ENCODE peak calls at places on chromosomes 1 and 21, in four cellular contexts. T, O, U and V are unnamed samples.

GRCh38 chr1:155940531-155940992 is 876 bp upstream of the RXFP4 start:
- DNase-seq in T (no peak), O (no peak), U (peak; percentile 63), V (peak; percentile 60)

GRCh38 chr1:17731460-17731859 is 23.7 kb upstream of the ACTL8 start:
- DNase-seq in T (no peak), O (no peak), U (peak; percentile 22), V (no peak)

GRCh38 chr21:26806734-26807372 is 38.4 kb downstream of the ADAMTS1 start:
- DNase-seq in T (no peak), O (no peak), U (no peak), V (no peak)

GRCh38 chr1:154878371-154879355 is 8.6 kb upstream of the KCNN3 start:
- DNase-seq in T (peak; percentile 30), O (peak; percentile 71), U (peak; percentile 80), V (peak; percentile 79)

GRCh38 chr1:27070390-27071048 is 57.9 kb upstream of the TENT5B start:
- DNase-seq in T (no peak), O (peak; percentile 40), U (no peak), V (peak; percentile 65)

GRCh38 chr1:154485905-154486304 is 16.1 kb upstream of the TDRD10 start:
- DNase-seq in T (no peak), O (no peak), U (no peak), V (no peak)

GRCh38 chr1:169594391-169594790 is 8.1 kb upstream of the F5 start:
- DNase-seq in T (no peak), O (no peak), U (no peak), V (no peak)

GRCh38 chr1:156476501-156477298 is 23.9 kb downstream of the MEF2D start:
- DNase-seq in T (peak; percentile 56), O (no peak), U (no peak), V (no peak)

GRCh38 chr1:147177611-147178370 is 5.5 kb upstream of the PRKAB2 start:
- DNase-seq in T (no peak), O (no peak), U (no peak), V (peak; percentile 5)

GRCh38 chr21:39658066-39658465 is 45.3 kb downstream of the B3GALT5 start:
- DNase-seq in T (no peak), O (no peak), U (no peak), V (no peak)

GRCh38 chr1:19124273-19124672 is 85.8 kb downstream of the UBR4 start:
- DNase-seq in T (no peak), O (no peak), U (no peak), V (no peak)

GRCh38 chr1:234322979-234323378 is 50.3 kb upstream of the COA6 start:
- DNase-seq in T (no peak), O (no peak), U (peak; percentile 37), V (peak; percentile 11)

GRCh38 chr1:8473121-8473891 is 155.4 kb downstream of the SLC45A1 start:
- DNase-seq in T (no peak), O (no peak), U (no peak), V (no peak)

GRCh38 chr1:93257889-93258288 is 77.4 kb downstream of the CCDC18 start:
- DNase-seq in T (no peak), O (no peak), U (no peak), V (no peak)

GRCh38 chr1:205062895-205063294 is 19.9 kb downstream of the CNTN2 start:
- DNase-seq in T (no peak), O (no peak), U (no peak), V (no peak)

GRCh38 chr1:196180847-196181593 is 427.2 kb downstream of the KCNT2 start:
- DNase-seq in T (peak; percentile 69), O (no peak), U (no peak), V (no peak)

GRCh38 chr1:177780096-177780700 is 189.7 kb downstream of the SEC16B start:
- DNase-seq in T (peak; percentile 7), O (no peak), U (no peak), V (no peak)

GRCh38 chr21:33458861-33459260 is 20.9 kb downstream of the TMEM50B start:
- DNase-seq in T (no peak), O (no peak), U (no peak), V (no peak)

GRCh38 chr1:107175102-107175501 is 34.3 kb downstream of the NTNG1 start:
- DNase-seq in T (no peak), O (no peak), U (no peak), V (no peak)

GRCh38 chr21:44866780-44867179 is 6.7 kb downstream of the PTTG1IP start:
- DNase-seq in T (no peak), O (no peak), U (no peak), V (no peak)

GRCh38 chr1:4060850-4061249 is 160.8 kb upstream of the C1orf174 start:
- DNase-seq in T (no peak), O (no peak), U (no peak), V (no peak)

GRCh38 chr1:81799939-81800740 is 594 bp upstream of the ADGRL2 start:
- DNase-seq in T (peak; percentile 24), O (peak; percentile 33), U (peak; percentile 23), V (peak; percentile 74)

GRCh38 chr1:154803203-154803920 is 66.7 kb downstream of the KCNN3 start:
- DNase-seq in T (no peak), O (no peak), U (no peak), V (no peak)

GRCh38 chr1:230047114-230047865 is 19.7 kb upstream of the GALNT2 start:
- DNase-seq in T (no peak), O (no peak), U (no peak), V (no peak)

GRCh38 chr1:201552941-201553341 is 14.0 kb downstream of the NAV1 start:
- DNase-seq in T (no peak), O (no peak), U (no peak), V (no peak)

GRCh38 chr21:44087426-44088400 is 19.5 kb upstream of the PWP2 start:
- DNase-seq in T (no peak), O (no peak), U (no peak), V (no peak)

GRCh38 chr1:8378202-8378601 is 60.3 kb downstream of the SLC45A1 start:
- DNase-seq in T (peak; percentile 44), O (no peak), U (no peak), V (no peak)

GRCh38 chr1:18160290-18160942 is 52.8 kb downstream of the IGSF21 start:
- DNase-seq in T (no peak), O (peak; percentile 66), U (peak; percentile 59), V (peak; percentile 2)

GRCh38 chr1:229885568-229886495 is 181.2 kb upstream of the GALNT2 start:
- DNase-seq in T (no peak), O (no peak), U (no peak), V (no peak)

GRCh38 chr1:235486321-235486720 is 17.9 kb downstream of the B3GALNT2 start:
- DNase-seq in T (no peak), O (no peak), U (no peak), V (no peak)

GRCh38 chr1:204742676-204743075 is 57.1 kb upstream of the LRRN2 start:
- DNase-seq in T (no peak), O (no peak), U (no peak), V (peak; percentile 70)

GRCh38 chr1:7405844-7406500 is 365.1 kb upstream of the VAMP3 start:
- DNase-seq in T (no peak), O (peak; percentile 7), U (no peak), V (no peak)

GRCh38 chr21:44375686-44376320 is 22.4 kb downstream of the TRPM2 start:
- DNase-seq in T (no peak), O (no peak), U (no peak), V (no peak)

GRCh38 chr21:27693376-27693775 is 726.5 kb upstream of the ADAMTS5 start:
- DNase-seq in T (no peak), O (no peak), U (no peak), V (no peak)

GRCh38 chr1:39575191-39576015 is 1.2 kb downstream of the PABPC4 start:
- DNase-seq in T (no peak), O (peak; percentile 48), U (peak; percentile 58), V (peak; percentile 55)

GRCh38 chr1:1782399-1783221 is 4.3 kb upstream of the NADK start:
- DNase-seq in T (no peak), O (peak; percentile 77), U (peak; percentile 86), V (peak; percentile 76)

GRCh38 chr1:53616927-53617326 is 122.0 kb downstream of the GLIS1 start:
- DNase-seq in T (no peak), O (no peak), U (no peak), V (no peak)
- TF ChIP-seq CTCF in T (peak; percentile 35), O (no peak), U (no peak), V (no peak)

DNA sequence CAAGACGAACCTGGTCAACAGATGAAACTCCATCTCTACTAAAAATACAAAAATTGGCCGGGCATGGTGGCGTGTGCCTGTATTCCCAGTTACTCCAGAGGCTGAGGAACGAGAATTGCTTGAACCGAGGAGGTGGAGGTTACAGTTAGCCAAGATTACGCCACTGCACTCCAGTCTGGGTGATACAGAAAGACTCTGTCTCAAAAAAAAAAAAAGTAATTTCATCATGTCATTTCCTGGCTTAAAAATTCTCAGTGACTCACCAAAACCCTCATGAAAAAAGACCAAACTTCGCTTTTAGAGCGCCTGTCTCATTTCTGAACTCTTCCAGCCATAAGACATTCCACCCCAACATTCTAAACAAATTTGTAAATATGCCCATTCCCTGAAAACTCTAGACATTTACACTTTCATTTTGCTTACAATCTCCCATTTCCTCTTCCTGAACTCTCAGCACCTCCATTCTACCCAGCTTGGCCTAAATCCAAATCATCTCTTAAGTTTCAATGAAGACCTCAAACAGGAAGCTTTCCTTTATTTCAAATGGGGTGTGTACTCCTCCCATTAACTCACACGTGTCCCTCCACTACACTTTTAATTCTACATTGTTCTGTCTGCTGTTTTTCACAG is 50.5 kb upstream of the PRRC2C start:
- DNase-seq in T (peak; percentile 63), O (peak; percentile 33), U (no peak), V (no peak)
- H3K4me3 ChIP-seq in T (peak overlapping the region; percentile 27), O (no peak overlapping the region), U (no peak overlapping the region), V (no peak overlapping the region)

DNA sequence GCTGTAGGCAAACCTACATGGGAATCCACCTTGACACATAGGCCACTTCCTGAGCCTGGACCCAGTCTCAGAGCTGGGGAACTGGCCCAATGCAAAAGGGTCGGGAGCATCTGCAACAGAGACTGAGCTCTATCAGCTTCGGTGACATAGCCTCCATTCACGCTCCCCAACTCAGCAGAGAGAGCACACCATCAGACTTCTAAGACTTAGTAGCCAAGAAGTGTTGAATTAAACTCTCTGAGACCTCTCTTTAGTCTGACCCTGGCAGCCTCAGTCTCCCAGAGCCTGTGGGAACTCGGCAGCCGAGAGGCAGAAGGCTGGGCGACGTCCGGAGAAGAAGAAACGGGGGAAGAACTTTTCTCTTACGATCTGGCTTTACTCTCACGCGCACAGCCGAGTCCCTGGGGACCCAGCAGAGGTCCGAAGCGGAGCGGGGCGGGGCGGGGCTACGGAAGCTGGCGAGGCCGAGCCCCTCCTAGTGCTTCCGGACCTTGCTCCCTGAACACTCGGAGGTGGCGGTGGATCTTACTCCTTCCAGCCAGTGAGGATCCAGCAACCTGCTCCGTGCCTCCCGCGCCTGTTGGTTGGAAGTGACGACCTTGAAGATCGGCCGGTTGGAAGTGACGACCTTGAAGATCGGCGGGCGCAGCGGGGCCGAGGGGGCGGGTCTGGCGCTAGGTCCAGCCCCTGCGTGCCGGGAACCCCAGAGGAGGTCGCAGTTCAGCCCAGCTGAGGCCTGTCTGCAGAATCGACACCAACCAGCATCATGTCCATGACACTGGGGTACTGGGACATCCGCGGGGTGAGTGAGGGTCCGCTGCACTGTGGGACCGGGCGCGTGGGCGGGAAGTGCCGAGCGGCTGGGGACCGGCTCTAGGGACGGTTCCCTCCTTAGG is at the start of gene GSTM4:
- DNase-seq in T (no peak), O (peak; percentile 72), U (peak; percentile 93), V (peak; percentile 93)
- TF ChIP-seq CTCF in T (no peak), O (no peak), U (no peak), V (peak; percentile 7)

DNA sequence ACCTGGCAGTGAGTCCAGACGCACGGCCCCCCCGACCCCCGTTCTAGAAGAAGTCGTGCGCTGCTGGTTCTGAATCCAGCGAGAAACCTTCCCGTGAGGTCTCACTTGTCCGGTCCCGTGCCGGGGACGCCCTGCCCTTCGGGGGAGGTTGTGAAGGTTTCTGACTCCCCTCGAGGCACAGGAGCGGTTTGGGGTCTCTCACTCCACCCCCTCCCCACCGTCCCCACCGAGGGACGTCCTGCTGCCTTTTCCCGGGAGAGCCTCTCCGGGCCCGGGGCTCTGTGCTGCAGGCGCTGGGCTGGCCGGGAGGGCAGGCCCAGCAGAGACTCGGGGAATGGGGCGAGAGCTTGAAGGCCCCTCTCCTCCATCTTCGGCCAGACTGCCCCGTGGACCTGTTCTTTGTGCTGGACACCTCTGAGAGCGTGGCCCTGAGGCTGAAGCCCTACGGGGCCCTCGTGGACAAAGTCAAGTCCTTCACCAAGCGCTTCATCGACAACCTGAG is 737 bp downstream of the COL6A1 start:
- DNase-seq in T (no peak), O (no peak), U (peak; percentile 26), V (peak; percentile 21)
- H3K4me3 ChIP-seq in T (peak overlapping the region; percentile 98), O (peak overlapping the region; percentile 30), U (peak overlapping the region; percentile 42), V (peak overlapping the region; percentile 71)